ENCODE peak calls at places on chromosomes 7 and 10, in five cellular contexts. H is GM10248, G is GM06990, E is left ventricle myocardium inferior, U is WTC11. B is an unnamed sample.

GRCh38 chr10:30985552-30985951 is 46.1 kb downstream of the ZNF438 start:
- DNase-seq in H (no peak), U (no peak), E (no peak), G (no peak), B (no peak)

GRCh38 chr7:8261711-8262695 is at the start of gene ICA1:
- DNase-seq in H (peak; percentile 24), E (peak; percentile 70), G (peak; percentile 41), U (peak; percentile 82), B (peak; percentile 50)

GRCh38 chr7:967361-968082 is 7.8 kb downstream of the COX19 start:
- DNase-seq in G (no peak), H (no peak), E (no peak), U (no peak), B (no peak)

GRCh38 chr7:106767498-106768323 is 97.4 kb upstream of the PIK3CG start:
- DNase-seq in H (no peak), U (no peak), G (peak; percentile 7), E (no peak), B (no peak)

GRCh38 chr10:86647773-86648705 is 6.3 kb upstream of the OPN4 start:
- DNase-seq in G (no peak), H (no peak), E (no peak), U (no peak), B (no peak)

GRCh38 chr7:101814996-101815825 is 2.2 kb upstream of the CUX1 start:
- DNase-seq in G (peak; percentile 73), E (peak; percentile 29), U (peak; percentile 64), H (peak; percentile 79), B (peak; percentile 86)

GRCh38 chr7:112341464-112341863 is 108.8 kb upstream of the IFRD1 start:
- DNase-seq in U (no peak), H (no peak), E (no peak), G (no peak), B (no peak)

GRCh38 chr10:61284222-61284890 is 168.8 kb downstream of the TMEM26 start:
- DNase-seq in H (peak; percentile 9), E (no peak), U (no peak), G (peak; percentile 4), B (peak; percentile 8)

GRCh38 chr7:149868638-149869290 is 5.0 kb upstream of the ATP6V0E2 start:
- DNase-seq in E (no peak), H (no peak), U (no peak), G (no peak), B (no peak)

GRCh38 chr7:138378741-138379559 is 81.1 kb upstream of the TRIM24 start:
- DNase-seq in U (no peak), H (no peak), G (no peak), E (no peak), B (no peak)

GRCh38 chr10:74822583-74823089 is 3.8 kb upstream of the KAT6B start:
- DNase-seq in E (no peak), H (no peak), U (no peak), G (no peak), B (no peak)

GRCh38 chr10:71548494-71548846 is 151.8 kb downstream of the CDH23 start:
- DNase-seq in H (peak; percentile 57), U (peak; percentile 52), G (no peak), E (no peak), B (peak; percentile 51)
- TF ChIP-seq CTCF in H (peak; percentile 42), U (no peak), G (peak; percentile 55), E (peak; percentile 39), B (no peak)

GRCh38 chr10:5999440-6000165 is 22.3 kb upstream of the IL15RA start:
- DNase-seq in U (no peak), E (no peak), H (no peak), G (no peak), B (no peak)

GRCh38 chr10:6008497-6009142 is 31.3 kb upstream of the IL15RA start:
- DNase-seq in G (no peak), U (no peak), E (no peak), H (no peak), B (no peak)

GRCh38 chr10:6005856-6006390 is 28.6 kb upstream of the IL15RA start:
- DNase-seq in E (no peak), G (no peak), H (no peak), U (no peak), B (no peak)

GRCh38 chr10:6006991-6007390 is 29.6 kb upstream of the IL15RA start:
- DNase-seq in U (no peak), G (no peak), H (no peak), E (no peak), B (no peak)

GRCh38 chr10:6002809-6003500 is 25.6 kb upstream of the IL15RA start:
- DNase-seq in U (no peak), H (no peak), G (no peak), E (no peak), B (no peak)
- TF ChIP-seq CTCF in U (no peak), H (no peak), G (no peak), E (no peak), B (no peak)

DNA sequence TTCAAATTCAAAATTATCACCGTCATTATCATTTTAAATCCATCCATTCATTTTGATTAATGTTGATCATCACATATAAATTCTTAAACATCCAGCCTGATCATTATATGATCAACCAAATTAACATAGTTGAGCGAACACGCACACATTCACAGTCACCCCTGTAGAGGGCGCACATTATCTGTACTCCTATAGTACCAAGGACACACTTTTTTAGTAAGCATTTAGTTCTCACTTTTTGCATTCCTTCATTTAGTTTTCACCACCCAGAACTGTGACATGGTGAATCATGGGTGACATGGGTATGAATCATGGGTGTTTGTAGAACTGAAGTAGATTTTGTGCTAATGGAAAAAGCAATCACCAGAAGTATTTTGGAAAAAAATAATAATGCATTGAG is 26.0 kb upstream of the ZNF735 start:
- DNase-seq in H (no peak), E (no peak), G (no peak), U (no peak), B (no peak)
- TF ChIP-seq CTCF in H (no peak), E (peak; percentile 51), G (peak; percentile 6), U (no peak), B (peak; percentile 26)

DNA sequence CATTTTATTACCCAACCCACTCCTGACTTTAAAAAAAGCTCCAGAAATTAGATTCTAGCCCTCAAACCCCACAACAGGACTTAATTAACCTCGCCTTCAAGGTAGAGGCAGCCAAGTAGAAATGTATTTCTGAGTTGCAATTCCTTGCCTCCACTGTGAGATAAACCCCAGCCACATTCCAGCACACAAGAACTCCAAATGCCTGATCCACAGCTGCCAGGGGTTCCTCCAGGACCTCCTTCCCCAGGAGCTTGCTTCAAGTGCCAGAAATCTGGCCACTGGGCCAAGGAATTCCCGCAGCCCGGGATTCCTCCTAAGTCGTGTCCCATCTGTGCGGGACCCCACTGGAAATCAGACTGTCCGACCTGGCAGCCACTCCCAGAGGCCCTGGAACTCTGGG is 25.9 kb upstream of the ARL4A start:
- DNase-seq in E (no peak), U (no peak), G (no peak), H (no peak), B (no peak)
- TF ChIP-seq CTCF in E (no peak), U (no peak), G (no peak), H (no peak), B (no peak)

DNA sequence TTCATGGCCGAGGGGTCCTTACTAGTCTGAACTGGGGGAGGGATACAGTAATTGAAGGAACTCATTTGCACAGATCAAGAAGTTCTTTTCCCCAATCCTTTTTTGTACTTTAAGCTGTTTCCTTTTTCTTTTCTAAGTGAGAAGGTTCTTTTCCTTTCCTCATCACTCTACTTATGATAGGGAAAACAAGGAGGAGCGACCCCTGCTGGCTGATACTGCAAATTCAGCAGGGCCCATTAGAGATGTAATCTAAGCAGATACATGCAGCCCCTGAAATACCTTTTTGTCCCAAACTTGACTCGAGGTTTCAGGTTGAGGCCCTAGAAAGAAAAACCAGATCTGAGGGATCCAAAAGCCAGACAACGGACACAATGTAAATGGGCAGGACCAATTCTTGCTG is 305.5 kb downstream of the DNAJB9 start:
- DNase-seq in E (no peak), H (peak; percentile 18), G (no peak), U (peak; percentile 68), B (no peak)
- TF ChIP-seq CTCF in E (no peak), H (no peak), G (peak; percentile 69), U (peak; percentile 64), B (peak; percentile 49)

DNA sequence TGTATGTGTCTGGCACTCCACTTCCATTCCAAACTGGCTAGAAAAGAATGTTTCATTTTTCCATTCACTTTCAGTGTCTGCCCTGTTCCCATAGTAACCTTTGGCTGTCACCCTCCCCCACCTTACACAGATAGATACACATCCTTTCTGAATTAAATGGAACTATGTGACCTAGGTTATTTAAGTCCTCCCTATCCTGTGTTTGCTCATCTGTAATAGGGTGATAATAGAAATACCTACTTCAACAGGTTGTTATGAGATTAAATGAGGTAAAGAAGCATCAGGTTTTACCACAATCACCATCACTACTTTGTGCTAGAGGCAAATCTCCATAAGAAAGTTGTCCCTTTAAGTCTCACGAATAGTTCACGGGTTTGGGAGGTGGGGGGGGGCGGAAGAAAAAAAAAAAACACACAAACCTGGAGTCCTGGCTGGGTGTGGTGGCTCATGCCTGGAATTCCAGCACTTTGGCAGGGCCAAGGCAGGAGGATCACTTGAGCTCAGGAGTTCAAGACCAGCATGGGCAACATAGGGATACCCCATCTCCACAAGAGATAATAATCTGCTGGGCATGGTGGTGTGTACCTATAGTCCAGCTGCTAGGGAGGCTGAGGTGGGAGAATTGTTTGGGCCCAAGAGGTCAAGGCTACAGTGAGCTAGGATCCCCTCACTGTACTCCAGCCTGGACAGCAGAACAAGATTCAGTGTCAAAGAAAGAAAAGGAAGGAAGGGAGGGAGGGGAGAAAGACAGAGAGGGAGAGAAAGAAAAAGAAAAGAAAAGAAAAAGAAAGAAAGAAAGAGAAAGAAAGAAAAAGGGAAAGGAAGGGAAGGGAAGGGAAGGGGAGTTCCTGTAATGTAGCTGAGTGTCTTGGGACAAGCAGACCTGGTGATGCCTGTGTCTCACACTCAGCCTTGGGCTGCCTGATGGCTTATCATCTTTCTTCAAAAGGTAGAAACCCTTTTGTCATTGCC is 231.3 kb downstream of the CREB5 start:
- DNase-seq in U (no peak), H (no peak), G (no peak), E (no peak), B (no peak)
- TF ChIP-seq CTCF in U (no peak), H (no peak), G (no peak), E (no peak), B (no peak)

B was measured in GM13977.